ENCODE peak calls at places on chromosomes 11 and 22, in five cellular contexts. I is mucosa of descending colon; L is ascending aorta; D is stimulated activated CD4-positive, alpha-beta T cell treated with anti-CD3 and anti-CD28 coated beads, Interleukin-12 subunit alpha, Interleukin-12 subunit beta, amount 100 ng/mL, for 24 hours; U is ELR. H is an unnamed sample.

GRCh38 chr22:19085233-19086043 is 36.8 kb downstream of the DGCR2 start:
- DNase-seq in I (no peak), L (no peak), D (no peak), U (peak), H (no peak)

GRCh38 chr11:60857378-60858232 is 1.9 kb upstream of the PTGDR2 start:
- DNase-seq in I (no peak), L (no peak), D (no peak), U (peak), H (no peak)

GRCh38 chr22:49659281-49659923 is 168.3 kb downstream of the BRD1 start:
- DNase-seq in I (no peak), L (peak), D (no peak), U (no peak), H (no peak)

GRCh38 chr11:107496011-107496410 is 38.4 kb upstream of the CWF19L2 start:
- DNase-seq in I (no peak), L (no peak), D (no peak), U (no peak), H (no peak)

GRCh38 chr11:1934326-1935155 is 12.6 kb upstream of the MRPL23 start:
- DNase-seq in I (peak), L (no peak), D (no peak), U (no peak), H (peak)

GRCh38 chr11:3866206-3866605 is 10.7 kb downstream of the STIM1 start:
- DNase-seq in I (no peak), L (no peak), D (no peak), U (no peak), H (peak)

GRCh38 chr11:35158371-35159081 is 19.6 kb downstream of the CD44 start:
- DNase-seq in I (no peak), L (no peak), D (no peak), U (no peak), H (peak)

GRCh38 chr11:44348114-44348513 is 38.2 kb upstream of the ALX4 start:
- DNase-seq in I (no peak), L (no peak), D (no peak), U (no peak), H (no peak)

GRCh38 chr11:47143322-47143721 is 33.4 kb downstream of the ARFGAP2 start:
- DNase-seq in I (no peak), L (no peak), D (no peak), U (peak), H (no peak)

GRCh38 chr11:19258651-19259230 is 18.0 kb upstream of the E2F8 start:
- DNase-seq in I (no peak), L (no peak), D (no peak), U (no peak), H (no peak)

GRCh38 chr22:31343235-31344191 is 2.6 kb downstream of the PATZ1 start:
- DNase-seq in I (peak), L (no peak), D (no peak), U (peak), H (peak)

GRCh38 chr11:102794382-102794781 is 3.6 kb downstream of the MMP1 start:
- DNase-seq in I (no peak), L (no peak), D (no peak), U (peak), H (no peak)

GRCh38 chr22:18971321-18971751 is 35.2 kb upstream of the PRODH start:
- DNase-seq in I (peak), L (no peak), D (no peak), U (no peak), H (no peak)

GRCh38 chr22:21917206-21917958 is 35.3 kb downstream of the PPM1F start:
- DNase-seq in I (no peak), L (no peak), D (no peak), U (no peak), H (no peak)

GRCh38 chr11:35031869-35032268 is 107.1 kb upstream of the CD44 start:
- DNase-seq in I (no peak), L (no peak), D (no peak), U (peak), H (no peak)

GRCh38 chr11:9626778-9627394 is 37.0 kb upstream of the SWAP70 start:
- DNase-seq in I (no peak), L (no peak), D (no peak), U (no peak), H (peak)

GRCh38 chr11:122042981-122043380 is 73.0 kb downstream of the BLID start:
- DNase-seq in I (no peak), L (no peak), D (no peak), U (peak), H (no peak)

GRCh38 chr22:44634426-44635321 is 67.3 kb upstream of the PRR5 start:
- DNase-seq in I (no peak), L (no peak), D (no peak), U (no peak), H (no peak)